ENCODE peak calls at places on chromosomes 3 and 15, in five cellular contexts. Q is neuronal stem cell, C is H9, A is IMR-90, X is mesenchymal stem cell. N is an unnamed sample.
A peak's percentile ranks its signal among the peaks of the same experiment; 100 is the strongest.

GRCh38 chr15:42608110-42608531 is 32.7 kb downstream of the STARD9 start:
- DNase-seq in X (peak; percentile 45), A (no peak), C (no peak), Q (no peak), N (no peak)

GRCh38 chr3:11290743-11291680 is 18.8 kb downstream of the ATG7 start:
- DNase-seq in A (peak; percentile 84), Q (no peak), X (peak; percentile 85), C (no peak), N (peak; percentile 43)

GRCh38 chr3:42557849-42558248 is 23.9 kb downstream of the SEC22C start:
- DNase-seq in C (no peak), X (no peak), Q (no peak), A (no peak), N (no peak)

GRCh38 chr3:34207826-34208225 is 409.4 kb downstream of the PDCD6IP start:
- DNase-seq in A (no peak), Q (no peak), C (no peak), X (peak; percentile 11), N (no peak)

GRCh38 chr15:77840962-77841361 is 208.2 kb upstream of the LINGO1 start:
- DNase-seq in C (peak; percentile 27), A (peak; percentile 80), Q (no peak), X (peak; percentile 33), N (peak; percentile 37)

GRCh38 chr3:10519236-10519635 is 13.8 kb upstream of the ATP2B2 start:
- DNase-seq in C (peak; percentile 17), A (no peak), Q (no peak), X (no peak), N (no peak)

GRCh38 chr3:38587548-38588131 is 61.8 kb downstream of the SCN5A start:
- DNase-seq in A (no peak), C (peak; percentile 19), Q (no peak), X (no peak), N (no peak)

GRCh38 chr3:38020342-38020726 is 9.1 kb downstream of the PLCD1 start:
- DNase-seq in X (no peak), C (no peak), A (no peak), Q (no peak), N (no peak)

GRCh38 chr3:175208316-175208715 is 349.2 kb downstream of the NAALADL2 start:
- DNase-seq in A (peak; percentile 48), Q (no peak), C (no peak), X (peak; percentile 33), N (no peak)

GRCh38 chr15:60720084-60720483 is 241.1 kb upstream of the ICE2 start:
- DNase-seq in C (no peak), Q (no peak), A (no peak), X (no peak), N (no peak)

GRCh38 chr15:98904466-98905048 is 103.0 kb downstream of the PGPEP1L start:
- DNase-seq in X (peak; percentile 75), Q (no peak), C (peak; percentile 58), A (peak; percentile 75), N (peak; percentile 76)

DNA sequence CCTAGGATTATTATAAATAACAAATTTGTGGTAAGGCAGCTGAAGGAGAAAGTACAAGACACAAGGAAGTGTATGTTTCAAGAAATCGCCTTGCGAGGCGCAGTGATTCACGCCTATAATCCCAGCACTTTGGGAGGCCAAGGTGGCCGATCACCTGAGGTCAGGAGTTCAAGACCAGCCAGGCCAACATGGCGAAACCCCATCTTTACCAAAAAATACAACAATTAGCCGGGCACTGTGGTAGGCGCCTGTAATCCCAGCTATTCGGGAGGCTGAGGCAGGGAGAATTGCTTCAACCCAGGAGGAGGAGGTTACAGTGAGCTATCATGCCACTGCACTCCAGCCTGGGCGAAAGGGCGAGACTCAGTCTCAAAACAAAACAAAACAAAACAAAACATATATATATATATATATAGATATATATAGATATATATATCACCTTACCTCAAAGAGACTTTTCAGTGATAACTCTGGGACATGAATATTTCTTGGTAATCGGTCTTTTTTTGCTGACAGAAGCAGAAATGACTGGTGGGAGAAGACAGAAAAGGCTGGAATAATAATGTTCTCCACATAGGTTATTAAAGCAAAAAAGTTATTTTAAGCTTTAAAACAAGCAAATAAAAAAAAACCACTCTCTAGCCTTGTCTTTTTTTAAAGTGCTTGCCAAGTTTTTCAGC is 52.3 kb downstream of the TRANK1 start:
- DNase-seq in A (no peak), X (no peak), Q (no peak), C (no peak), N (no peak)
- H4K8ac ChIP-seq in A (no peak overlapping the region), X (no peak overlapping the region), Q (no peak overlapping the region), C (no peak overlapping the region), N (peak overlapping the region; percentile 18)

DNA sequence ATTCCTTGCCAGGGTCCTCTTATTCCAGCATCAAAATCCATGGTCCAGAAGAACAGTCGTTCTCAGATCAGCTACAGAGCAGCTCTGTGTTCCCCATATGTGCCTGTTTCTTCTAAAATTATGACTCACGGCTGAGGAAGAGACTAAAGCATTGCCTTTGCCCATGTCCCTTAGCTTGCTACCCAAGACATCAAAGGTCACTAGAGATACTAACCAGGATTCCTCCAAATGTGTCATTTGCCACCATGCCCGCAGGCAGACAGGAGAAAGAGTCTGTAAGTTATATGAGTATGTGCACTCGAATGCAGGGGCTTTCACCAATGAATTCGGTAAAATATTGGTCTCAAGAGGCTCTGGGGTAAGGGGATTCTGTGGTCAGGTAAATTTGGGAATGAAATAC is 115.3 kb upstream of the ETV5 start:
- DNase-seq in C (no peak), A (no peak), X (no peak), Q (no peak), N (peak; percentile 18)
- H3K4me1 ChIP-seq in C (no peaks in the 10 kb centered on the region), A (no peaks in the 10 kb centered on the region), X (peaks cover 1% of the 10 kb centered on the region), Q (no peaks in the 10 kb centered on the region), N (no peaks in the 10 kb centered on the region)

GRCh38 chr15:100114100-100114499 is 227.7 kb downstream of the ADAMTS17 start:
- DNase-seq in A (peak; percentile 92), X (peak; percentile 89), Q (no peak), C (no peak), N (peak; percentile 2)
- H4K8ac ChIP-seq in A (peak overlapping the region; percentile 94), X (no peak overlapping the region), Q (no peak overlapping the region), C (no peak overlapping the region), N (no peak overlapping the region)

DNA sequence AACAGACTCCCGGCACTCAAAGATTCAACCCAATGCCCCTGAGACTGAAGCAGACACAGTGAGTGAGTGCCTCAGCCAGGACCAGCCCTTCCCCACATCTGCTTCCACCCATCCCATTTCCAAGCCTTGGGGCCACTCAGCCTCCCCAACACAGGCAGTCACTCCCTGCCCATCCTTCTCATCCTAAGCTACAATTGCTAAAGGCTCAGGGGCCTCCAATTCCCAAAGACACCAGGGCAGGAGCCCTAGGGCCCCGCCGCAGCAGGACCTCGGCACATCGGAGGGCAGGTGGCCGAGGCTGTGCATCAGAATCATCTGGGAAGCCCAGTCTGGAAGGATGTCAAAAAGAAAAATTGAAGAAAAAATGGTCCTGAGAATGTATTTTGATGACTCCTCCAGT is 18.5 kb upstream of the OCA2 start:
- DNase-seq in C (no peak), Q (no peak), X (no peak), A (no peak), N (no peak)
- H3K4me1 ChIP-seq in C (no peaks in the 10 kb centered on the region), Q (no peaks in the 10 kb centered on the region), X (peaks cover 13% of the 10 kb centered on the region), A (peaks cover 2% of the 10 kb centered on the region), N (no peaks in the 10 kb centered on the region)

DNA sequence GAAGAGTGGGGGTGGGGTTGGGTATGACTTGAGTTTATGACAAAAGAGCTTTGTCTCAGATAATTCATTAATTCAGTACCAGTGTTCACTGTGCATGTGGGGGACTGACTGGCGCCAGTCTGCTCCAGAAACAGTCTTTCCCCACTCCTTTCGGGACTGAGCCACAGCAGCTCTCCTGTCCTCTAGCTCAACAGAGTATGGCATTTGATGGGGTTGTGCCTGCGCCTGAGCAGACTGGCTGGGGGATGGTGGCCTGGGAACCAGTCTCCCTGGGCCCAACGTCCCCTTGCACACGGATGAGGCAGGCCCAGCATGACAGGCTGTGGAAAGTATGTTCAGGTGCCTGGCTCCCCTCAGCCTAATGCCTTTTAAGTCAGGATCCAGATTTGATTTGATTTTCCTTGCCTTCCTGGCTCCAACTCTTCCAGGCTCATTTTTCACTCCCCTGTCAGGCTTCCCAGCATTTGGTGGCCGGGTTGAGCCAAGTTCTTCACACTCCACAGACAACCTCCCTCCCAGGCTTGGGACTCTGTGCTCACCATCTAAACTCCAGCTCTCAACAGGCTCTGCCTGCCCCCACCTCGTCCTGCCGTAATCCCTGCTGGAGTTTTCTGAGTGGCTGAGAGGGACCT is 105.0 kb downstream of the MYLK start:
- DNase-seq in X (no peak), C (no peak), A (no peak), Q (no peak), N (no peak)
- H4K8ac ChIP-seq in X (peak overlapping the region; percentile 77), C (no peak overlapping the region), A (peak overlapping the region; percentile 61), Q (no peak overlapping the region), N (peak overlapping the region; percentile 33)

DNA sequence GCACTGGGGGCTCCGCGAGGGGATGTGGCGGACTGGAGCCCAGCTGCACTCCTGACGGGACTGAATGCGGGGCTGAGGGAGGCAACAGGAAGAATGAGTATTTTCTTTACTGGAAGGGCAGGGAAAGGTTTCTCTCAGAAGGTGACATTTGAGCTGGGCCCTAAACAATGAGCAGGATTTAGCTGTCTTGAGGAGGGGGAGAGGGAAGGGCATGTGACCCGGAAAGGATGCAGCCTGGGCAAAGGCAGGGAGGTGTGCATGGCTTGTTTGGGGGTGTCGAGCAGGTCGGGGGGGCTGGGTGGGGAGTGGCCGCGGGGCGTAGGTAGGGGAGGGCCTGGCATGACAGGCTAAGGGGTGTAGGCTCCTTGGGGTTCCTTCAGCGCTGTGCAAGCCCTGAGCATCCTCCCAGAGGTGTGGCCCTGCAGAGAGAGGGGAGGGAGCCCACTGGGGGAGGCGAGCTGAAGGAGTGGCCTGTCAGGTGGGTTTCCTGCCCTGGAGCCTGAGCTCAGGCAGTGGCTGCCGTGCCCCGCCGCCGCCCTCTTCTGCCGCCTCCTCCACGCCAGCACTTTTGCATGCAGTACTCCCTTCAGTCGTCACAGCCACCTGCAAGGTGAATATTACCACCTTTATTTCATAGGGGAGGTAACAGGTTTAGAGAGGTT is 17.2 kb upstream of the ANKDD1A start:
- DNase-seq in C (peak; percentile 75), Q (no peak), X (no peak), A (no peak), N (no peak)
- H3K4me1 ChIP-seq in C (peaks cover 6% of the 10 kb centered on the region), Q (peaks cover 28% of the 10 kb centered on the region), X (peaks cover 24% of the 10 kb centered on the region), A (peaks cover 43% of the 10 kb centered on the region), N (peaks cover 12% of the 10 kb centered on the region)

GRCh38 chr3:184082034-184082433 is 14.8 kb upstream of the HTR3E start:
- DNase-seq in Q (no peak), X (no peak), C (no peak), A (no peak), N (no peak)

GRCh38 chr3:184081116-184081830 is 15.6 kb upstream of the HTR3E start:
- DNase-seq in Q (no peak), X (no peak), A (no peak), C (no peak), N (no peak)

GRCh38 chr3:184075901-184076300 is 21.0 kb upstream of the HTR3E start:
- DNase-seq in C (no peak), X (no peak), Q (no peak), A (no peak), N (peak; percentile 58)

GRCh38 chr3:184078851-184079250 is 18.0 kb upstream of the HTR3E start:
- DNase-seq in Q (no peak), A (peak; percentile 43), C (no peak), X (no peak), N (no peak)

DNA sequence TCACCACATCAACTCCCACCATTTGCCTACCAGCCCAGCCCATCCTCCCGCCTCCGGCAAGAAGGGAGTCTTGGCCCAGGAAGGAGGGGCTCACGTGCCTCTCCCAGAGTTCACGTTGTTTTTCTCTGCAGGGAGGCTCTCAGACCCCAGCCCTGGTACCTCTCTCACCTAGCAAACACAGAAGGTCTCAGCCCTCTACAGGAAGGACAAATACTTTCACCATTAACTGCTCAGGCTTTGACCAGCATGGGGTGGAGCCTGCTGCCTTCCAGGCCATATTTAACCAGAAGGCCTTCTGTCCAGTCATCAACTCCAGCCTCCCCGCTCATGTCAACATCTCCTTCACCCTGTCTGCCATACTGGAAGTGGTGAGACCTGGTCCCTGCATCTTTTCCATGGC is 19.0 kb upstream of the HTR3E start:
- DNase-seq in X (no peak), C (peak; percentile 40), A (no peak), Q (no peak), N (peak; percentile 58)
- H4K8ac ChIP-seq in X (no peak overlapping the region), C (no peak overlapping the region), A (no peak overlapping the region), Q (no peak overlapping the region), N (no peak overlapping the region)

GRCh38 chr3:25472747-25473146 is 44.7 kb downstream of the RARB start:
- DNase-seq in C (no peak), X (no peak), A (no peak), Q (no peak), N (no peak)
- H3K4me1 ChIP-seq in C (no peaks in the 10 kb centered on the region), X (no peaks in the 10 kb centered on the region), A (no peaks in the 10 kb centered on the region), Q (peaks cover 28% of the 10 kb centered on the region), N (peaks cover 8% of the 10 kb centered on the region)

N was measured in trophoblast cell.